ENCODE peak calls at places on chromosomes 5 and 9, in five cellular contexts. L is sigmoid colon, T is spleen, E is HCT116, P is Panc1. C is an unnamed sample.

GRCh38 chr9:93254806-93255519 is 71.0 kb downstream of the WNK2 start:
- DNase-seq in L (peak), T (peak), E (no peak), P (no peak), C (peak)

GRCh38 chr9:129887210-129888084 is 52.2 kb downstream of the USP20 start:
- DNase-seq in L (no peak), T (peak), E (no peak), P (no peak), C (no peak)

GRCh38 chr5:170597109-170597741 is 93.4 kb downstream of the KCNIP1 start:
- DNase-seq in L (peak), T (no peak), E (no peak), P (peak), C (no peak)

GRCh38 chr9:30967484-30967883 is 1417.0 kb upstream of the ACO1 start:
- DNase-seq in L (no peak), T (no peak), E (peak), P (no peak), C (no peak)

GRCh38 chr5:1437876-1438559 is 7.2 kb downstream of the SLC6A3 start:
- DNase-seq in L (no peak), T (no peak), E (no peak), P (no peak), C (no peak)

GRCh38 chr9:15824310-15824709 is 271.5 kb downstream of the CCDC171 start:
- DNase-seq in L (no peak), T (no peak), E (peak), P (no peak), C (no peak)

GRCh38 chr9:132250324-132251262 is 88.7 kb downstream of the NTNG2 start:
- DNase-seq in L (no peak), T (no peak), E (no peak), P (no peak), C (peak)

GRCh38 chr5:77844408-77845272 is 68.5 kb upstream of the TBCA start:
- DNase-seq in L (no peak), T (no peak), E (no peak), P (no peak), C (no peak)

GRCh38 chr9:97594414-97594921 is 38.7 kb downstream of the TSTD2 start:
- DNase-seq in L (peak), T (no peak), E (no peak), P (no peak), C (no peak)

GRCh38 chr5:155082401-155082800 is 68.8 kb downstream of the KIF4B start:
- DNase-seq in L (no peak), T (no peak), E (peak), P (peak), C (no peak)

GRCh38 chr5:66994790-66995189 is 201.8 kb downstream of the CD180 start:
- DNase-seq in L (no peak), T (no peak), E (no peak), P (no peak), C (no peak)

GRCh38 chr5:59790399-59791130 is 103.0 kb downstream of the PDE4D start:
- DNase-seq in L (peak), T (no peak), E (no peak), P (no peak), C (no peak)

GRCh38 chr5:121503111-121503840 is 348.4 kb upstream of the FTMT start:
- DNase-seq in L (no peak), T (no peak), E (peak), P (no peak), C (peak)

GRCh38 chr5:16593630-16594029 is 23.2 kb downstream of the RETREG1 start:
- DNase-seq in L (no peak), T (no peak), E (no peak), P (no peak), C (no peak)

GRCh38 chr5:167049043-167049663 is 1242.3 kb upstream of the WWC1 start:
- DNase-seq in L (no peak), T (no peak), E (peak), P (peak), C (no peak)

GRCh38 chr5:63570752-63571151 is 391.5 kb downstream of the HTR1A start:
- DNase-seq in L (no peak), T (peak), E (no peak), P (no peak), C (no peak)

GRCh38 chr5:169945831-169946261 is 34.4 kb downstream of the INSYN2B start:
- DNase-seq in L (peak), T (no peak), E (no peak), P (no peak), C (peak)

GRCh38 chr9:38179965-38180364 is 110.9 kb upstream of the SHB start:
- DNase-seq in L (no peak), T (no peak), E (no peak), P (no peak), C (no peak)

GRCh38 chr9:79682076-79682736 is 110.4 kb downstream of the TLE4 start:
- DNase-seq in L (no peak), T (no peak), E (no peak), P (no peak), C (no peak)

GRCh38 chr9:104869801-104870200 is 58.2 kb downstream of the ABCA1 start:
- DNase-seq in L (no peak), T (no peak), E (no peak), P (no peak), C (no peak)

GRCh38 chr5:136040746-136041415 is 12.1 kb downstream of the TGFBI start:
- DNase-seq in L (no peak), T (peak), E (no peak), P (no peak), C (no peak)

GRCh38 chr9:133519693-133520092 is 5.1 kb downstream of the MYMK start:
- DNase-seq in L (no peak), T (no peak), E (no peak), P (no peak), C (no peak)

GRCh38 chr5:110956280-110956912 is 115.1 kb upstream of the TSLP start:
- DNase-seq in L (no peak), T (peak), E (no peak), P (no peak), C (peak)

GRCh38 chr9:131122158-131122557 is 3.2 kb upstream of the NUP214 start:
- DNase-seq in L (no peak), T (no peak), E (no peak), P (no peak), C (no peak)

GRCh38 chr5:124453221-124454032 is 293.0 kb downstream of the ZNF608 start:
- DNase-seq in L (no peak), T (no peak), E (peak), P (peak), C (no peak)

GRCh38 chr5:151475378-151475777 is 28.0 kb downstream of the SLC36A1 start:
- DNase-seq in L (no peak), T (no peak), E (no peak), P (no peak), C (no peak)

GRCh38 chr5:149030392-149030791 is 32.5 kb downstream of the SH3TC2 start:
- DNase-seq in L (no peak), T (no peak), E (no peak), P (no peak), C (no peak)

GRCh38 chr5:112228672-112229071 is 190.4 kb downstream of the EPB41L4A start:
- DNase-seq in L (peak), T (no peak), E (peak), P (no peak), C (no peak)

GRCh38 chr5:150656191-150657132 is 4.6 kb upstream of the MYOZ3 start:
- DNase-seq in L (peak), T (peak), E (no peak), P (no peak), C (no peak)

GRCh38 chr9:3997492-3997891 is 302.4 kb downstream of the GLIS3 start:
- DNase-seq in L (no peak), T (no peak), E (no peak), P (no peak), C (no peak)

GRCh38 chr5:154095819-154096380 is 57.1 kb downstream of the MFAP3 start:
- DNase-seq in L (no peak), T (no peak), E (no peak), P (no peak), C (no peak)

GRCh38 chr9:133558191-133559126 is 24.0 kb downstream of the ADAMTSL2 start:
- DNase-seq in L (no peak), T (no peak), E (peak), P (no peak), C (no peak)

GRCh38 chr9:16133032-16133431 is 580.2 kb downstream of the CCDC171 start:
- DNase-seq in L (no peak), T (no peak), E (no peak), P (no peak), C (no peak)

GRCh38 chr9:89873801-89874200 is 269.0 kb downstream of the GADD45G start:
- DNase-seq in L (peak), T (peak), E (no peak), P (no peak), C (no peak)

GRCh38 chr9:99193466-99193821 is 28.3 kb downstream of the ALG2 start:
- DNase-seq in L (no peak), T (no peak), E (no peak), P (no peak), C (no peak)

GRCh38 chr9:128946945-128947422 is 419 bp downstream of the DOLK start:
- DNase-seq in L (peak), T (no peak), E (no peak), P (no peak), C (peak)

GRCh38 chr9:126482361-126483044 is 131.2 kb upstream of the LMX1B start:
- DNase-seq in L (no peak), T (peak), E (no peak), P (no peak), C (no peak)

GRCh38 chr5:6867712-6868111 is 154.5 kb downstream of the TENT4A start:
- DNase-seq in L (no peak), T (no peak), E (no peak), P (no peak), C (no peak)

GRCh38 chr5:94928891-94929290 is 310.4 kb downstream of the SLF1 start:
- DNase-seq in L (no peak), T (no peak), E (no peak), P (no peak), C (no peak)

GRCh38 chr5:71923755-71924154 is 183.5 kb upstream of the MAP1B start:
- DNase-seq in L (no peak), T (no peak), E (no peak), P (no peak), C (no peak)

GRCh38 chr5:71924325-71924724 is 182.9 kb upstream of the MAP1B start:
- DNase-seq in L (no peak), T (no peak), E (no peak), P (no peak), C (no peak)

GRCh38 chr5:71924980-71925379 is 182.3 kb upstream of the MAP1B start:
- DNase-seq in L (no peak), T (no peak), E (no peak), P (peak), C (no peak)

GRCh38 chr5:71922584-71923106 is 184.6 kb upstream of the MAP1B start:
- DNase-seq in L (no peak), T (no peak), E (peak), P (peak), C (no peak)

GRCh38 chr5:71925608-71926091 is 181.6 kb upstream of the MAP1B start:
- DNase-seq in L (no peak), T (no peak), E (no peak), P (no peak), C (no peak)
- TF ChIP-seq POLR2AphosphoS5 in L (no peak), T (no peak), E (no peak), P (no peak), C (no peak)

DNA sequence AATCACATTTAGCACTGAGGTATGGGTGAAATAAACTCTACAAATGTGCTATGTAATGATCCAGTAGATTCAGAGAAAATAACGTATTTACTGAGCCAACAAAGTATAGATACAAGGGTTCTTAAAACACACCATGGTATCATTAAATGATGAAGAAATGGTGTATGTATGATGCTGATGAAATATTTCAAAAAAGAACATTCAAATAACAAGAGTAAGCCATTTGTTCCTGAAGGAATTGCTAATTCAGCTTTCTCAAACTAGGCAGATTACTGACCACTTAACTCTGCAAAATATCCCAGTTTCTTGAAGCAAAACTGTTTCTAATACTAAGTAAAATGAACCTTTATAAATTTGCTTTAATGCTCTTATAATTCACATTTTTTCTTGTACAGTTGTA is 97.6 kb upstream of the IFNE start:
- DNase-seq in L (no peak), T (no peak), E (no peak), P (no peak), C (no peak)
- TF ChIP-seq CTCF in L (no peak), T (no peak), E (no peak), P (no peak), C (no peak)

GRCh38 chr5:178537467-178538381 is 52.5 kb downstream of the COL23A1 start:
- DNase-seq in L (no peak), T (no peak), E (no peak), P (no peak), C (no peak)
- TF ChIP-seq POLR2AphosphoS5 in L (no peak), T (no peak), E (no peak), P (no peak), C (no peak)

GRCh38 chr5:172762214-172763119 is 8.5 kb downstream of the DUSP1 start:
- DNase-seq in L (no peak), T (peak), E (no peak), P (no peak), C (no peak)
- TF ChIP-seq CTCF in L (no peak), T (no peak), E (peak), P (no peak), C (no peak)

DNA sequence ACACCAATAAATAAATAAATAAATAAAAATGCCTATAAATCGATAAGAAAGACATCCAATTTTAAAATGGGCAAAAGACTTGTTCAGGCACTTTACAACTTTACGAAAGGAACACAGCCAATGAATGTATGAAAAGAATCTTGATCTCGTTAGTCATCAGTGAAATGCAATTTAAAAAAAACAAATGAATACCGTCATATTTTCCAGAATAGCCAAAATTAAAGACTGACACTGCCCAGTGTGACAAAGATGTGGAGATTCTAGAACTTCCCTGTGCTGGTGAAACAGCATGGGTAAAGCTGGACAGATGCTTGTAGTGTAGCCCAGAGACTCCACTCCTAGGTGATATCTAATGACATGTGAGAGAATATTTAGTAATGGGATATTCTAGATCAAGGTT is 127.1 kb downstream of the GOLPH3 start:
- DNase-seq in L (no peak), T (no peak), E (no peak), P (no peak), C (no peak)
- TF ChIP-seq POLR2AphosphoS5 in L (no peak), T (no peak), E (no peak), P (no peak), C (no peak)

GRCh38 chr5:98168862-98169261 is 604.6 kb upstream of the RGMB start:
- DNase-seq in L (no peak), T (no peak), E (no peak), P (no peak), C (no peak)

GRCh38 chr5:98175474-98175873 is 598.0 kb upstream of the RGMB start:
- DNase-seq in L (no peak), T (no peak), E (no peak), P (no peak), C (no peak)

GRCh38 chr5:98173334-98173733 is 600.1 kb upstream of the RGMB start:
- DNase-seq in L (no peak), T (no peak), E (no peak), P (no peak), C (no peak)

DNA sequence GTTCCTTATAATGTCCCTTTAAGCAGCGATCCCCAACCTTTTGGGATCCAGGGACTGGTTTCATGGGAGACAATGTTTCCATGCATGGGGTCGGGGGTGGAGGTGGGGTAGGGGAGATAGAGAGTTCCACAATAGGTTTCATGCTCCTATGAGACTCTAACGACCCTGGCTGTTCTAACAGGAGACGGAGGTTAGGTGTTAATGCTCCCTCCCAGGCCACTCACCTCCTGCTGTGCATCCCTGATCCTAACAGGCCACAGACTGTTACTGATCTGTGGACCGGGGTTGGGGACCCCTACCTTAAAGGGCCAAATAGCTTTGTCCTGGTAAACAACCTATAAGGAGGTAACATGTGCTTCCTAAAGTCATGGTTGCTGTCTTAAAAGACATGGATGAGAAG is 602.5 kb upstream of the RGMB start:
- DNase-seq in L (no peak), T (no peak), E (no peak), P (no peak), C (no peak)
- TF ChIP-seq CTCF in L (no peak), T (no peak), E (no peak), P (no peak), C (no peak)

DNA sequence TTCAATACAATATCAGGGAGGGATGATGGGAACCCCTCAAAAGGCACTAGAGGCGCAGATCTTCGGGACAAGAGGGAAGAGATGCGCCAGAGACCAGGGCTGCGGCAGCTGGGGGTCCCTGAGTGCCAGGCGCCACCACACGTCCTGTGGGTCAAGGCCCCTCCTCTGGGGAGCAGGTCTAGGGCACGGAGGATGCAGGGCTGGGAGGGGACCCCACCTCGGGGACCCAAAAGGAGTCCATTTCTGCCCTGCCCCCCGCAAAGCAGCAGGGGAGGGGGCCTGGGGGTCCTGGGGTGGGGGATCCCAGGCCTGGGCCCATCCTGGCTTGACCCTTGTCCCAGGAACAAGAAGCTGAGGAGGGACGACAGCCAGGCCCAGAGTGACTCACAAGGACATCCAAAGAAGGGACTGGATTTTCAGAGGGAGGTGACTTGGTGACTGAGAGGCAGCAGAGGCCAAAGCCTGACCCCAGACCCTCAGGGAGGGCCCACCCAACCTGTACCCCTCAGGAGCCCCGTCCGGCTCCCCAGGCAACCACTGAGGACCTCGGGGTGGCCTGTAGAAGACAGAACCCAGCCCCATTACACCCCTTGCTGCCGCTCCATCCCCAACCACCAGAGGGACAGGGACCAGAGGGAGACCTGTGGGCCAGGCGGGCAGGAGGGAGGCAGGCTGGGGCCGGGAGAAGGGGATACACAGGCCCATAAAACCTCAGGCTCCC is 54.2 kb downstream of the LRSAM1 start:
- DNase-seq in L (no peak), T (no peak), E (no peak), P (no peak), C (no peak)
- TF ChIP-seq POLR2AphosphoS5 in L (peak), T (no peak), E (no peak), P (no peak), C (no peak)

DNA sequence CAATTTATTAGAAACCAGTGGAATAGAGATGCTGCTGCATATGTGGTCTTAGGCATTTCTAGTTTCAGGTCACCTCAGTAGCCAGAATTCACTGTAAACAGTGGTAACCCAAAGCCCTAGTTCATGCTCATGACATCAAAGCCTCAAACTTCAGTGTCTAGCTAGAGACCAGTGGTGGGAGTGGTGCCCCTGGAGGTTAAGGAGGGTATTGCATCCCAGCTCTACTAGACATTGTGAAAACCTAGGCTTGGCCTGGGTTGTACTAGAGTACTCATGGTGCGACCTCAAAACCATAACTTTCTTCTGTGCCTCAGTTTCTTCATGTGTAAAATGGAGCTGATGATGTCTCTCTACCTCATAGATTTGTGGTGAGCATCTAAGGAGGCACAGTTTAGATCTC is 18.8 kb downstream of the COL5A1 start:
- DNase-seq in L (peak), T (no peak), E (peak), P (peak), C (no peak)
- TF ChIP-seq CTCF in L (no peak), T (no peak), E (peak), P (peak), C (peak)

GRCh38 chr9:124373386-124373785 is 41.9 kb downstream of the PSMB7 start:
- DNase-seq in L (no peak), T (no peak), E (no peak), P (no peak), C (no peak)
- TF ChIP-seq POLR2AphosphoS5 in L (no peak), T (no peak), E (no peak), P (no peak), C (no peak)

DNA sequence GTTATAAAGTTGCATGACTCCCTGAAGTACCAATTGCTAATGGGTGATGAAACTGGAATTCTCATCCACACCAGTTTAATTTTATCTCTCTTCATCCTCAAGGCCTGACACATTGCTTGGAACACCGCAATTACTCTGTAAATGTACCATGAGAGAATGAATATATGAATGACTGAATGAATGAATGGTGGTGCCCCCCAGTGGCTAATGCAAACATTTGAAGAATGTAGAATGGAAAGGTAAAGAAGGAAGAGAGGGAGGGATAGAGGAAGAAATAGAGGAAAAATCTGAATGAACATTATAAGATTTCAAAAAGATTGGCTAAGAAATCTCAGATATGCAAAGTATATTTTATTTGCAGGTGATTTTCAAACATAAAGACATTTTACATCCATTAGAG is 13.1 kb downstream of the PAPPA start:
- DNase-seq in L (no peak), T (no peak), E (no peak), P (no peak), C (no peak)
- TF ChIP-seq CTCF in L (no peak), T (no peak), E (peak), P (peak), C (no peak)